ENCODE peak calls at places on chromosomes 4 and X, in eight cellular contexts. S is suprapubic skin; L is astrocyte of the spinal cord; I is mammary epithelial cell; W is GM19239; N is CD4-positive, alpha-beta T cell; U is B cell; G is HS-27A. K is an unnamed sample.
A peak's percentile ranks its signal among the peaks of the same experiment; 100 is the strongest.

GRCh38 chrX:19272452-19272851 is 71.3 kb upstream of the PDHA1 start:
- DNase-seq in S (no peak), L (peak; percentile 27), I (peak; percentile 26), W (no peak), N (no peak), U (no peak), G (no peak), K (peak; percentile 13)

GRCh38 chr4:20137176-20137575 is 114.5 kb upstream of the SLIT2 start:
- DNase-seq in S (no peak), L (peak; percentile 41), I (no peak), W (no peak), N (no peak), U (no peak), G (no peak), K (peak; percentile 1)

GRCh38 chrX:3141031-3141430 is 99.8 kb downstream of the ARSF start:
- DNase-seq in S (no peak), L (peak; percentile 29), I (no peak), W (no peak), N (no peak), U (no peak), G (no peak), K (no peak)

GRCh38 chr4:27861802-27862201 is 1001.2 kb downstream of the STIM2 start:
- DNase-seq in S (no peak), L (peak; percentile 66), I (peak; percentile 39), W (no peak), N (no peak), U (no peak), G (no peak), K (no peak)

GRCh38 chr4:185656467-185656890 is 121.2 kb upstream of the PDLIM3 start:
- DNase-seq in S (no peak), L (peak; percentile 75), I (peak; percentile 46), W (no peak), N (no peak), U (no peak), G (no peak), K (peak; percentile 5)

GRCh38 chrX:39445336-39445735 is 644.1 kb downstream of the MID1IP1 start:
- DNase-seq in S (no peak), L (no peak), I (no peak), W (no peak), N (peak; percentile 30), U (no peak), G (no peak), K (no peak)

GRCh38 chrX:27222661-27223060 is 240.5 kb downstream of the PPP4R3C start:
- DNase-seq in S (no peak), L (no peak), I (no peak), W (no peak), N (no peak), U (no peak), G (no peak), K (no peak)

GRCh38 chrX:38081926-38082708 is 75.8 kb downstream of the SYTL5 start:
- DNase-seq in S (no peak), L (no peak), I (no peak), W (no peak), N (no peak), U (no peak), G (no peak), K (no peak)

GRCh38 chr4:40702800-40703151 is 47.0 kb upstream of the NSUN7 start:
- DNase-seq in S (no peak), L (no peak), I (no peak), W (no peak), N (no peak), U (no peak), G (no peak), K (no peak)

GRCh38 chr4:32560306-32560705 is 1840.1 kb downstream of the PCDH7 start:
- DNase-seq in S (no peak), L (peak; percentile 80), I (no peak), W (no peak), N (no peak), U (no peak), G (no peak), K (peak; percentile 56)

GRCh38 chr4:53601251-53601764 is 10.0 kb upstream of the LNX1 start:
- DNase-seq in S (no peak), L (no peak), I (no peak), W (peak; percentile 15), N (no peak), U (no peak), G (no peak), K (no peak)

GRCh38 chrX:71178908-71179307 is 34.3 kb downstream of the NLGN3 start:
- DNase-seq in S (no peak), L (peak; percentile 66), I (peak; percentile 44), W (no peak), N (peak; percentile 16), U (peak; percentile 45), G (peak; percentile 27), K (peak; percentile 53)